ENCODE peak calls at places on chromosome 19, in five cellular contexts. B, U, A, V and W are unnamed samples.

GRCh38 chr19:50418186-50419021 is at the start of gene SPIB:
- DNase-seq in U (no peak), B (no peak), A (no peak), V (no peak), W (no peak)

GRCh38 chr19:10809693-10810285 is 26.2 kb downstream of the TMED1 start:
- DNase-seq in U (peak), B (no peak), V (no peak), A (no peak), W (no peak)

GRCh38 chr19:33241530-33242101 is 16.0 kb upstream of the SLC7A10 start:
- DNase-seq in V (peak), A (peak), U (peak), B (no peak), W (peak)

GRCh38 chr19:31568724-31569123 is 219.5 kb upstream of the TSHZ3 start:
- DNase-seq in U (no peak), B (no peak), A (no peak), V (peak), W (no peak)

GRCh38 chr19:29475469-29475868 is 50.3 kb upstream of the VSTM2B start:
- DNase-seq in U (no peak), B (no peak), V (no peak), A (no peak), W (no peak)

GRCh38 chr19:55188620-55189019 is 8.5 kb upstream of the SYT5 start:
- DNase-seq in B (no peak), A (no peak), V (no peak), U (no peak), W (no peak)

GRCh38 chr19:33796164-33797100 is at the start of gene KCTD15:
- DNase-seq in B (no peak), V (peak), A (peak), U (peak), W (peak)

GRCh38 chr19:44592451-44592890 is 20.9 kb upstream of the IGSF23 start:
- DNase-seq in A (peak), V (no peak), B (no peak), U (no peak), W (no peak)

GRCh38 chr19:33064117-33064777 is 441 bp downstream of the RHPN2 start:
- DNase-seq in B (no peak), A (peak), V (peak), U (peak), W (peak)

GRCh38 chr19:3097442-3097871 is 3.3 kb downstream of the GNA11 start:
- DNase-seq in B (no peak), V (no peak), A (no peak), U (no peak), W (peak)

GRCh38 chr19:6790194-6791128 is 18.0 kb downstream of the VAV1 start:
- DNase-seq in V (no peak), B (no peak), U (no peak), A (no peak), W (no peak)

GRCh38 chr19:51664997-51665396 is 18.4 kb upstream of the SIGLEC14 start:
- DNase-seq in V (no peak), U (no peak), A (no peak), B (no peak), W (no peak)

GRCh38 chr19:41443813-41444455 is 978 bp downstream of the ERICH4 start:
- DNase-seq in B (no peak), V (no peak), A (no peak), U (peak), W (peak)

GRCh38 chr19:51771369-51771768 is 10.4 kb downstream of the FPR2 start:
- DNase-seq in U (no peak), A (no peak), V (no peak), B (no peak), W (no peak)

GRCh38 chr19:42113641-42114348 is 18.5 kb downstream of the POU2F2 start:
- DNase-seq in A (peak), V (no peak), B (peak), U (no peak), W (no peak)

GRCh38 chr19:16315825-16316505 is 8.7 kb upstream of the KLF2 start:
- DNase-seq in B (no peak), U (peak), A (no peak), V (no peak), W (peak)

GRCh38 chr19:30171138-30171635 is 201.0 kb upstream of the ZNF536 start:
- DNase-seq in B (no peak), A (no peak), V (no peak), U (no peak), W (no peak)

GRCh38 chr19:3275068-3275582 is 50.7 kb downstream of the CELF5 start:
- DNase-seq in V (no peak), U (peak), A (peak), B (no peak), W (no peak)

GRCh38 chr19:12675940-12676339 is 5.7 kb downstream of the DHPS start:
- DNase-seq in U (no peak), B (no peak), V (no peak), A (no peak), W (no peak)

GRCh38 chr19:6074709-6075403 is 35.4 kb downstream of the RFX2 start:
- DNase-seq in B (no peak), A (no peak), V (no peak), U (no peak), W (no peak)

GRCh38 chr19:28401739-28402138 is 811.2 kb downstream of the UQCRFS1 start:
- DNase-seq in A (no peak), V (no peak), U (no peak), B (no peak), W (no peak)

GRCh38 chr19:10532457-10532856 is 11.2 kb upstream of the ATG4D start:
- DNase-seq in B (no peak), V (no peak), U (no peak), A (no peak), W (no peak)

GRCh38 chr19:10009269-10009665 is 1.0 kb downstream of the COL5A3 start:
- DNase-seq in B (no peak), A (no peak), V (peak), U (peak), W (peak)

DNA sequence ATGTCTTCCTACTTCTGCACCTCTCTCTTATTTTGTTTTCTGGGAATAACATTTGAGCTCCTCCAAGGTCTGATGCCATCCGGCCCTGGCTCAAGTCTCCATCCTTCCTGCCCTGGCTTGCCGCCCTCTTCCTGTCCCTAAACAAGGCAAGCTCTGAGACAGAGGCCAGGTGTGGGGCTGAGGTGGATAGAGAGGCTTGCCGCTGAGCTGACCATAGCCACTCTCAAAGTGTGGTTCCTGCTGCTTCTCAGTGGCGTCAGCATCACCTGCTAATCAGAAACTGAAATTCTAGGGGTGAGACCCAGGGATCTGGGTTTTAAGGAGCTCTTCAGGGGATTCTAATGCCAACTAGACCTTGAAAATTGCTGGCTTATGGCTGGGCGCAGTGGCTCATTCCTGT is 6.0 kb upstream of the TPRX2 start:
- DNase-seq in A (no peak), V (no peak), B (no peak), U (no peak), W (no peak)
- TF ChIP-seq EP300 in A (no peak), V (no peak), B (no peak), U (no peak), W (no peak)

DNA sequence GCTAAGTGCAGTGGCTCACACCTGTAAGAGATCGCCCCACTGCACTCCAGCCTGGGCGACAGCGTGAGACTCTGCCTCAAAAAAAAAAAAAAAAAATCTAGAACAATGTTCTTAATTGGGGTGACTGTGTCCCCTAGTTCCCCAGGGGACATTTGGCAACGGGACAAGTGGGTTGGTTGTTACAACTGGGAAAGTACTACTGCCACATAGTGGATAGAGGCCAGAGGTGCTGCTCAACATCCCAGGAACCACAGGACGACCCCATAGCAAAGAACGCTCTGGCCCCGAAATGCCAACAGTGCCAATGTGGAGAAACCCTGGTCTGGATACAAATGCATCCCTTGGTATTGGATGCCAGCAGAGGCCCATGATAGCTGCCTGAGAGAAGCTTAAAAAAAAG is 11.8 kb downstream of the NLRP12 start:
- DNase-seq in V (peak), A (peak), U (peak), B (no peak), W (no peak)
- TF ChIP-seq CTCF in V (peak), A (peak), U (peak), B (no peak), W (no peak)

DNA sequence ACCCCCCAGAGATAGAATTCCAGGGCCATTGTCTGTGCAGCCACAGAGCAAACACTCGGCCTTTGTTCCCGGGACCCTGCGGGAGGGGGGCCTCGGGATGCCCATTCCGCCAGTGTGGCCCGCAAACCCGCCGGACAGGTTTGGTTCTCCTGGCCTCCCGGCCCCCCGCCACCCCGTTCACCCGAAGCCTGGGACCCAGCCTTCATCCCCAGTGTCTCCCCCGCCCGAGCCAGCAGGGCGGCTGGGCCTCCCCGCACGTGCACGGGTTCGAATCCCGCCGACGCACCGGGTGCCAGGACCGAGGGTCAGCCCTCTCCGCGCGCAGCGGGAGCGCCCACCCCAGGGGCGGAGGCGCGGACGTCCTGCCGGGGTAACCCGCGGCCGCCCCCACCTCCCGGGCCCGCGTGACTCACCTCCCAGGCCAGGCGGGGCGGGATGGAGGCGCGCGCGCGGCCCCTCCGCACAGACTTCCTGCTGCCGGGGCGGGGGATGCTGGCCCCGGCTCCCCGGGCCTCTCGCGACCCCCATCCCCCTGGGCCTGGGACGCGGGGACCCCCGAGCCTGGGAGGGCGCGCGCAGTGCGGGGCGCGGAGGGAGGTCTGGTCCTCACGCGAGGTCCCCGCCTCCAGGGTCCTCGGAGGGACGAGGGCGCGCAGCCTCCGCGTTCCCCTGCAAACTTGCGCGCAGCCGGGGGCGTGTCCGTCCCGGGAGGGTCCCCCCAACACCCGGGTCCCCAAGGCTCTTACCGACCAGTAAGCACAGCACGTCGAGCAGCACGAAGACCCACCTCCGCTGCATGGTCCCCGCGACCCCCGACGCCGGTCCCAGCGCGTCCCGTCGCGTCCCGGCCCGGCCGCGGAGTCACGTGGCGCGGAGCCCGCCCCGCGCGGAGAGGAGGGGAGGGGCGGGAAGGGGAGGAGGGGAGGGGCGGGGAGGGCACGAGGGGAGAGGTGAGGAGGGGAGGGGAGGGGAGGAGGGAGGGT is at the start of gene PLPP2:
- DNase-seq in U (peak), V (peak), B (no peak), A (peak), W (peak)
- TF ChIP-seq EP300 in U (no peak), V (no peak), B (no peak), A (no peak), W (no peak)

DNA sequence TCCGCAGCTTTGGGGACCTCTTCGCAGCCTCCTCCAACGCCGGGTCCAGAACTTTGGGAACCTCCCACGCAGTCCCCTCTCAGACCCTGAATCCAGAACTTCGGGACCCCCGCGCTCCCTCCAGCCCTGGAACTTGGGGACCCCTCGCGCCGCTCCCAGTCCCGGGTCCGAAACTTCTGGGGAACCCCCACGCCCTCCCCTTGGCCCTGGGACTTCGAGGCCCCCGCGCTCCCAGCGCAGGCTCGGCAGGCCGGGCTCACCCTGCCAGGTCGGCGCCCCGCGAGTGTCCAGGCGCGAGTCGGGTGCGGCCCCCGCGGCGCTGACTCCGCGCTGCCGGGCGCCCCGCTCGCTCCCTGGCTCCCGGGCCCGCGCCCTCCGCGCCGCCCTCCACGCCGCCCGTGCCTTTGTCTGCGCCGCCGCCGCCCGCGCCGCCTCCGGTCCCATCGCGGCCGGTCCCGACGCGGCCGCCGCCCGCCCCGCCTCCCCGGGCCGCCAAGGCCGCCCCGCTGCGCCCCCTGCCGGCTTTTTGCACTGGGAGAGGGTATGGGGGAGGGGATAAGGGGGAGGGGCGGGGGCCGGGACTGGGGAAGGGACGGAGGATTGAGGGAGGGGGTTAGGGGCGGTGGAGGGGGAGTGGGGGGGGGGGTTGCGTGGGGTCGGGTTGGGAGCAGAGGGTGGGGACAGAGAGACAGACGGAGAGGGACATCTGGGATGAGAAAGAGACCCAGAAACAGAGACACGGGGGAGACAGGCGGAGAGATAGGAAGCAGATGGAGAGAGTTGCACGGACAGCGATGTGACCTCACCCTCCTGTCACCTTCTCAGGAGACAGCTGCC is at the start of gene HOMER3:
- DNase-seq in U (peak), A (peak), B (no peak), V (peak), W (peak)
- TF ChIP-seq CTCF in U (no peak), A (peak), B (peak), V (no peak), W (peak)

GRCh38 chr19:58248886-58249285 is 20.2 kb downstream of the ZNF544 start:
- DNase-seq in V (no peak), B (no peak), A (no peak), U (no peak), W (no peak)
- TF ChIP-seq EP300 in V (no peak), B (no peak), A (no peak), U (no peak), W (no peak)

GRCh38 chr19:38506723-38507550 is 73.4 kb downstream of the RYR1 start:
- DNase-seq in B (peak), V (peak), A (peak), U (peak), W (peak)
- TF ChIP-seq CTCF in B (no peak), V (no peak), A (no peak), U (no peak), W (no peak)

GRCh38 chr19:17466487-17466850 is 3.9 kb upstream of the SLC27A1 start:
- DNase-seq in B (no peak), V (no peak), A (no peak), U (no peak), W (no peak)
- TF ChIP-seq EP300 in B (no peak), V (no peak), A (no peak), U (no peak), W (no peak)

GRCh38 chr19:1755467-1756155 is 2.3 kb downstream of the ONECUT3 start:
- DNase-seq in U (no peak), B (no peak), V (no peak), A (no peak), W (no peak)
- TF ChIP-seq CTCF in U (no peak), B (no peak), V (no peak), A (no peak), W (no peak)

GRCh38 chr19:40231544-40232424 is 5.3 kb upstream of the CCNP start:
- DNase-seq in A (no peak), B (no peak), U (peak), V (no peak), W (no peak)
- TF ChIP-seq EP300 in A (no peak), B (no peak), U (no peak), V (no peak), W (no peak)

DNA sequence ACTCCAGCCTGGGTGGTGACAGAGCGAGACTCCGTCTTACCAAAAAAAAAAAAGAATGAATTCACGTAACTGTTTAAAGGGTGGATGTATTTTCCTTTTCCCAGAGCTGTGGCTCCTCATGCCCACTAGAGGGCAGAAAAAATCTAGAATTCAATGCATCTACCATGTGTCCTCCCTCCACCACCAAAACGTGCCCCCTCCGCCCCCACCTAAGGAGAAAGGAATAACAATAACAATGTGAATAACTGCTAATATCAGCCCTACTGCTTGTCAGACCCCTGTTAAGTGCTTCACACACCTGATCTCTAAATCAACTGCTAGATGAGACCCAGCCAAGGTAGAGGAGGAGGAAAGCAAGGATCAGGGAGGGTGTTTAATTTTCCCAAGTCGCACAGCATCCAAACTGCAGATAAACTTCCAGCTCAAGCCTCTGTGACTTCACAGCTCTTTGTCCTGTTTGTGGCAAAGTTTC is 20.2 kb upstream of the PNMA8B start:
- DNase-seq in B (no peak), A (peak), U (peak), V (peak), W (no peak)
- TF ChIP-seq CTCF in B (peak), A (peak), U (peak), V (peak), W (peak)